ENCODE peak calls at places on chromosomes 11 and 22, in ten cellular contexts. P is fibroblast of the aortic adventitia, M is lower lobe of right lung, V is NB4, S is fibroblast of lung, T is AG09319, X is Peyer's patch, J is astrocyte, G is mucosa of descending colon, I is A549. Q is an unnamed sample.

GRCh38 chr11:121082670-121083069 is 18.4 kb upstream of the TECTA start:
- DNase-seq in P (peak; percentile 2), M (no peak), V (peak; percentile 26), S (no peak), T (no peak), X (no peak), J (no peak), G (no peak), I (no peak), Q (no peak)

GRCh38 chr22:50281384-50281760 is 11.2 kb upstream of the MAPK11 start:
- DNase-seq in P (no peak), M (no peak), V (no peak), S (no peak), T (no peak), X (no peak), J (no peak), G (no peak), I (no peak), Q (no peak)

GRCh38 chr11:61062181-61062955 is 39.9 kb upstream of the CD5 start:
- DNase-seq in P (no peak), M (peak; percentile 1), V (no peak), S (no peak), T (no peak), X (peak; percentile 15), J (no peak), G (no peak), I (no peak), Q (no peak)

GRCh38 chr11:97140885-97141494 is 751.2 kb downstream of the JRKL start:
- DNase-seq in P (no peak), M (no peak), V (peak; percentile 21), S (no peak), T (no peak), X (no peak), J (no peak), G (no peak), I (peak; percentile 2), Q (no peak)

GRCh38 chr11:76738618-76739220 is 44.4 kb upstream of the TSKU start:
- DNase-seq in P (no peak), M (no peak), V (no peak), S (no peak), T (no peak), X (no peak), J (no peak), G (no peak), I (no peak), Q (no peak)

GRCh38 chr11:69055598-69056516 is 7.1 kb downstream of the TPCN2 start:
- DNase-seq in P (no peak), M (peak; percentile 79), V (peak; percentile 97), S (no peak), T (no peak), X (peak; percentile 82), J (no peak), G (peak; percentile 78), I (no peak), Q (peak; percentile 78)

GRCh38 chr11:73383249-73384126 is 7.3 kb downstream of the RELT start:
- DNase-seq in P (no peak), M (no peak), V (no peak), S (no peak), T (no peak), X (peak; percentile 70), J (no peak), G (peak; percentile 49), I (no peak), Q (peak; percentile 46)

GRCh38 chr11:115304774-115305472 is 199.3 kb downstream of the CADM1 start:
- DNase-seq in P (no peak), M (no peak), V (no peak), S (peak; percentile 27), T (no peak), X (no peak), J (no peak), G (no peak), I (no peak), Q (no peak)

GRCh38 chr11:57476223-57476882 is 16.0 kb downstream of the RTN4RL2 start:
- DNase-seq in P (no peak), M (peak; percentile 71), V (no peak), S (no peak), T (no peak), X (no peak), J (no peak), G (no peak), I (no peak), Q (peak; percentile 43)

DNA sequence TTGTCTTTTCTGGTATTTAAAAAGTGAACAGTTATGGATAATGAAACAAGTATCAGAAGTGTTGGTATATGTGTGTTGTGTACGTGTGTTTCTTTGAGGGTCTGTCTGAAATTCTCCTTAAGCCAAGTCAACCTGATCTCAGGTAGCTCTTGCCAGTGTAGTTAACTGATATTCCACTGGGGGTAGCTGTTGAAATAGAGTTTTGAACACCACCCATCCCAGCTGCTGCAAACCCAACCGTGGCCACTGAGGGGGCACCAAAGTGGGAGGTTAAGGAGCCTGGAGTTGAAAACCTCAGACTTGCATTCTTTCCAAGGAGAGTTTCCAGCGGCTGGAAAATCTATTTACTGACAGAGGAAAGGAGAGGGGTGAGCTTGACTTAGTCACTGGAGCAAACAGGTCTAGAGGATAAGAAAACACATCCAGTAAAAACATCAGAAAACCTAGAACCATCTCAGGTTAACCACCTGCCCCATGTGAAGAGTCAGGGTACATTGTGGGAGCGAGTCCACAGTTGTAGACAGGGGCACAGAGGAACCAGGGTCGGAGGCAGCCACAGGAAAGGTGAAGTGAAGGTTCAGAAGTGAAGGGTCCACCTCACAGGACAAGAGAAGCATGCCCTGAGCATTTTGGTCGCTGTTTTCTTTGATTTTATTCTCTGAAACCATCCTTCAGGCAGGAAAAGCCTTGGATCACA is 8.8 kb upstream of the CUL5 start:
- DNase-seq in P (peak; percentile 21), M (no peak), V (peak; percentile 73), S (peak; percentile 59), T (no peak), X (no peak), J (peak; percentile 38), G (no peak), I (peak; percentile 61), Q (no peak)
- TF ChIP-seq CTCF in P (peak; percentile 34), M (peak; percentile 38), V (peak; percentile 66), S (peak; percentile 43), T (peak; percentile 30), X (no peak), J (peak; percentile 50), G (no peak), I (peak; percentile 35), Q (no peak)

GRCh38 chr11:1882265-1883238 is 9.1 kb downstream of the PRR33 start:
- DNase-seq in P (peak; percentile 70), M (peak; percentile 88), V (peak; percentile 81), S (peak; percentile 41), T (no peak), X (peak; percentile 72), J (peak; percentile 19), G (peak; percentile 85), I (peak; percentile 73), Q (peak; percentile 73)
- TF ChIP-seq CTCF in P (peak; percentile 93), M (peak; percentile 91), V (peak; percentile 82), S (peak; percentile 79), T (peak; percentile 91), X (peak; percentile 95), J (peak; percentile 57), G (peak; percentile 78), I (peak; percentile 81), Q (no peak)

GRCh38 chr22:42459273-42460040 is 27.3 kb upstream of the NFAM1 start:
- DNase-seq in P (no peak), M (no peak), V (no peak), S (no peak), T (no peak), X (no peak), J (no peak), G (no peak), I (no peak), Q (no peak)

GRCh38 chr22:42461511-42461910 is 29.3 kb upstream of the NFAM1 start:
- DNase-seq in P (no peak), M (no peak), V (no peak), S (no peak), T (no peak), X (no peak), J (no peak), G (no peak), I (no peak), Q (no peak)

DNA sequence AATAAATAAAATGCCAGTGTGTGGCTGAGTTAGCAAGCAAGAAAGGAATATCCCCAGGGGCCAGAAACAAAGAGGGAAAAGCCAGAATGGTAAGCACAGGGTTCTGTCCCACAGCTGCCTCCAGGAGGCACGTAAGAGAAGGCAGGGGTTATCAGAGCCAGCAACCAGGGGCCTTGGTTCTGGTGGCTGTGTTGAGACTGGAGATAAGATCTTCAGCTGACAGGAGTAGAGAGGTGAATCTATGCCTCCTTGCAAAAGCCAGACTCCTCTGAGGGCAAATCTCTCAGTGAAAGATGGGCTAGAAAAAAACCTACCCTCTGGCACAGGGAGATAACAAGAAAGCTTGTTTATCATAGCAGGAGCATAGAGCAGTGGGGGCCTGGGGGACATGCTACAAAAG is 29.8 kb upstream of the NFAM1 start:
- DNase-seq in P (no peak), M (no peak), V (no peak), S (no peak), T (no peak), X (no peak), J (no peak), G (no peak), I (no peak), Q (no peak)
- TF ChIP-seq CTCF in P (no peak), M (no peak), V (no peak), S (no peak), T (no peak), X (no peak), J (no peak), G (no peak), I (no peak), Q (no peak)

GRCh38 chr11:64918056-64918455 is 1.0 kb upstream of the ATG2A start:
- DNase-seq in P (peak; percentile 65), M (no peak), V (peak; percentile 70), S (peak; percentile 59), T (no peak), X (peak; percentile 23), J (peak; percentile 47), G (no peak), I (peak; percentile 32), Q (no peak)
- TF ChIP-seq CTCF in P (peak; percentile 26), M (no peak), V (no peak), S (peak; percentile 41), T (peak; percentile 36), X (no peak), J (peak; percentile 13), G (no peak), I (no peak), Q (no peak)

DNA sequence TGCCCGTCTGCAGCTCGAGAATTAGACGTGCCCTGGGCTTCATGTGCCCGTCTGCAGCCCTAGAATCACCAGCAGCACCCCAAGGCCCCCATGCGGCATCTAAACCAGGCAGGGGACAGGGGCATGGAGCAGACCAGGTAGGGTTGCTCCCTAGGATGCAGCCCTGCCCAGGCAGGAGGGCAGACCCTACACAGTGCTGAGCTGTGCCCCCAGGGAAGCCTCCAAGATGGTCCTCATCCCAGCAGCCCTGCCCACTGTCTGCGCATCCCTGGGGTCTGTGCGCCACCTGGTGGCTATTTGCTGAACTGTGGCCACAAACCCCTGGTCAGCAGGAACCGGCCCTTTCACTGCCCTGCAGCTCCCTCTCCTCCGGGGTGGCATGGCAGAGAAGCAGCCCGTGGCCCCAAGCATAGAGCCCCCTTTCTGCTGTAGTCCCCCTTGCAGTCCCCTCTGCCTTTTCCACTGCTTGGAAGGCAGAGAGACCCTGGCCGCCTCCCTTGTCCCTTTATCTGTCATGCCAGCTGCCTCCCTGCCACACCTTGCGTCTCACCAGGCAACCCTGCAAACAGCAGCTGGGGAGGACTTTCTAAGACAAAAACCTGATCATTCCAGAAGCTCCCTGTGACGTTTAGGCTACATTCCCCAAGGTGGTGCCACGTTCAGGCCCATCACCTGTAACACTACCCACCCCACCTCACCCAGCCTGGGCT is 86.6 kb downstream of the KCNQ1 start:
- DNase-seq in P (peak; percentile 58), M (peak; percentile 83), V (peak; percentile 71), S (peak; percentile 15), T (peak; percentile 16), X (peak; percentile 69), J (no peak), G (peak; percentile 74), I (peak; percentile 53), Q (peak; percentile 70)
- TF ChIP-seq CTCF in P (peak; percentile 96), M (peak; percentile 98), V (peak; percentile 86), S (peak; percentile 90), T (peak; percentile 95), X (peak; percentile 94), J (peak; percentile 73), G (peak; percentile 90), I (peak; percentile 82), Q (peak; percentile 24)

Q was measured in activated B cell treated with CpG ODN at 0.5 μM for 24 hours.